ENCODE peak calls at places on chromosomes 4 and X, in four cellular contexts. K is HL-60, R is GM12878, X is K562. L is an unnamed sample.

GRCh38 chr4:6257243-6258025 is 12.2 kb upstream of the WFS1 start:
- DNase-seq in K (no peak), R (no peak), X (no peak), L (no peak)

GRCh38 chrX:12672362-12673106 is 118.7 kb upstream of the PRPS2 start:
- DNase-seq in K (no peak), R (no peak), X (no peak), L (no peak)

GRCh38 chr4:159540038-159540437 is 437.2 kb downstream of the RAPGEF2 start:
- DNase-seq in K (no peak), R (no peak), X (no peak), L (no peak)

GRCh38 chr4:150828159-150828558 is 186.9 kb downstream of the LRBA start:
- DNase-seq in K (no peak), R (peak), X (no peak), L (no peak)

GRCh38 chrX:30023451-30023850 is 191.9 kb upstream of the MAGEB2 start:
- DNase-seq in K (no peak), R (no peak), X (no peak), L (no peak)

GRCh38 chrX:10230222-10230621 is 73.4 kb downstream of the CLCN4 start:
- DNase-seq in K (no peak), R (no peak), X (no peak), L (no peak)

GRCh38 chr4:3193531-3194203 is 55.3 kb upstream of the MSANTD1 start:
- DNase-seq in K (no peak), R (no peak), X (no peak), L (no peak)

GRCh38 chr4:73447701-73448100 is 11.7 kb downstream of the AFP start:
- DNase-seq in K (no peak), R (no peak), X (no peak), L (no peak)

GRCh38 chr4:180103794-180104193 is 2139.4 kb upstream of the TENM3 start:
- DNase-seq in K (no peak), R (no peak), X (no peak), L (no peak)

GRCh38 chrX:56947695-56948094 is 47.6 kb downstream of the SPIN3 start:
- DNase-seq in K (no peak), R (no peak), X (no peak), L (no peak)

GRCh38 chrX:129769467-129770154 is 10.1 kb upstream of the SASH3 start:
- DNase-seq in K (no peak), R (peak), X (no peak), L (peak)

GRCh38 chr4:145840801-145841200 is 97.8 kb downstream of the ZNF827 start:
- DNase-seq in K (no peak), R (no peak), X (no peak), L (no peak)

GRCh38 chr4:125313497-125313896 is 1.3 kb upstream of the FAT4 start:
- DNase-seq in K (peak), R (no peak), X (peak), L (no peak)

GRCh38 chr4:85779165-85779564 is 304.2 kb downstream of the ARHGAP24 start:
- DNase-seq in K (no peak), R (no peak), X (no peak), L (no peak)

GRCh38 chrX:39693298-39693697 is 404.5 kb downstream of the BCOR start:
- DNase-seq in K (no peak), R (no peak), X (peak), L (no peak)

GRCh38 chrX:37454537-37455285 is 105.5 kb downstream of the PRRG1 start:
- DNase-seq in K (no peak), R (no peak), X (no peak), L (no peak)

GRCh38 chr4:55547461-55547770 is 707 bp upstream of the CLOCK start:
- DNase-seq in K (no peak), R (no peak), X (no peak), L (no peak)

GRCh38 chr4:83644677-83645639 is 109.0 kb downstream of the GPAT3 start:
- DNase-seq in K (peak), R (peak), X (peak), L (peak)

GRCh38 chrX:74420194-74421035 is 878 bp upstream of the SLC16A2 start:
- DNase-seq in K (no peak), R (no peak), X (no peak), L (no peak)

GRCh38 chr4:48268956-48269860 is at the start of gene TEC:
- DNase-seq in K (peak), R (no peak), X (peak), L (peak)

GRCh38 chrX:129783176-129783776 is 3.5 kb downstream of the SASH3 start:
- DNase-seq in K (no peak), R (no peak), X (no peak), L (no peak)

GRCh38 chrX:40085714-40086113 is 12.0 kb downstream of the BCOR start:
- DNase-seq in K (no peak), R (no peak), X (no peak), L (no peak)

GRCh38 chr4:99321241-99322191 is at the start of gene ADH1B:
- DNase-seq in K (no peak), R (no peak), X (no peak), L (no peak)

GRCh38 chrX:5380426-5380825 is 848.2 kb downstream of the NLGN4X start:
- DNase-seq in K (no peak), R (no peak), X (no peak), L (no peak)

GRCh38 chr4:6595897-6596537 is 21.0 kb downstream of the MAN2B2 start:
- DNase-seq in K (no peak), R (no peak), X (peak), L (no peak)

GRCh38 chr4:168993724-168994510 is 16.1 kb downstream of the CBR4 start:
- DNase-seq in K (no peak), R (no peak), X (no peak), L (no peak)

GRCh38 chr4:45036677-45037076 is 310.3 kb upstream of the GNPDA2 start:
- DNase-seq in K (no peak), R (no peak), X (no peak), L (no peak)

GRCh38 chrX:40543661-40544328 is 37.0 kb upstream of the ATP6AP2 start:
- DNase-seq in K (no peak), R (peak), X (peak), L (no peak)

GRCh38 chr4:118917582-118917981 is 28.9 kb downstream of the SYNPO2 start:
- DNase-seq in K (no peak), R (no peak), X (no peak), L (no peak)

GRCh38 chr4:165668694-165669093 is 204.3 kb upstream of the TLL1 start:
- DNase-seq in K (no peak), R (no peak), X (no peak), L (no peak)

GRCh38 chr4:154743683-154744340 is at the start of gene LRAT:
- DNase-seq in K (no peak), R (no peak), X (peak), L (peak)

GRCh38 chr4:2968381-2968780 is 5.0 kb downstream of the GRK4 start:
- DNase-seq in K (no peak), R (no peak), X (no peak), L (no peak)

GRCh38 chrX:78659955-78660354 is 827 bp upstream of the RTL3 start:
- DNase-seq in K (no peak), R (no peak), X (no peak), L (no peak)

GRCh38 chrX:119690921-119691716 is 1.8 kb downstream of the SEPTIN6 start:
- DNase-seq in K (peak), R (no peak), X (peak), L (no peak)

GRCh38 chrX:68708503-68709290 is 61.2 kb downstream of the STARD8 start:
- DNase-seq in K (no peak), R (no peak), X (no peak), L (no peak)

GRCh38 chrX:13283968-13284914 is 35.6 kb downstream of the ATXN3L start:
- DNase-seq in K (no peak), R (no peak), X (no peak), L (no peak)

GRCh38 chrX:153638041-153638371 is 9.0 kb upstream of the DUSP9 start:
- DNase-seq in K (no peak), R (no peak), X (no peak), L (no peak)

DNA sequence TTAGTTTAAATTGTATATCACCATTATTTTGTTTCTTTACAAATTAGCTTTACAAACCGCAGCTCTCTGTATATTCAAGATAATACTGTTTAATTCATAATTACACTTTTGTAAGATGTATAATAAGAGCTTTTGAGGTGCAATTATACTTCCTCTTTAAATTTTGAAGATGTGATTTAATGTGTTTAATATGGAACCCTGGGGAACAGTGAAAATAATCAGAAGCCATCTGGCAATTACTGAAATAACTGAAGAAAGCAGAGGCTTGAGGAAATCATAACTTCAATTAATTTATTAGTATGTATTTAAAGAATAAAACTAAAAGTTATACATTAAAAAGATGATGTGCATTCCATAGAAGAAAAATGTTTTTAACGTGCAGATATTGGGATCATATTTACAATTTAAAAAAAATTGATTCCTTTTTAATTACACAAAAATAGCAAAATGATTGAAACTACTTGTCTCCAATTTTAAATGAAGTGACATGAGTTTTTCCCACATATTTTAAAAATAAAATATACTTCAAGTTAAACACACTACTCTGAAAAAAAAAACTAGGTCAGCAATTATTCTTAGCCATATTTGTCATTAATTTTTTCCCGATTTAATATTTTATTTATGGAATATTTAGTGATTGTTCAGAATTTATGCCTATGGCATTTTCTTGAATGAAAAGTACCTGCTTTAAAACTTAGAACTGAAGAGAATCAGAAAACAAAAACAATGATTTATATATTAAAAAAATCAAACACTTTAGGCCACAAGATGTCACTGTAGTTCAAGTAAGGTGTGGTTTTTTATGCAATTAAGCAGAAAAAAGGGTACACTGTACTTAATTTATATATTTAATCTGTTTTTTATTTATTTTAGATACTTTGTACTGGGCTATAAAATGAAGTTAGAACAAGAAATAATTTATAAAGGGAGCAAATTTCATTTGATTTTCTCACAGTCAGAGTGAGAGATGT is 942.7 kb upstream of the NDST4 start:
- DNase-seq in K (no peak), R (no peak), X (peak), L (no peak)
- TF ChIP-seq SPI1 in K (no peak), R (no peak), X (no peak), L (no peak)

DNA sequence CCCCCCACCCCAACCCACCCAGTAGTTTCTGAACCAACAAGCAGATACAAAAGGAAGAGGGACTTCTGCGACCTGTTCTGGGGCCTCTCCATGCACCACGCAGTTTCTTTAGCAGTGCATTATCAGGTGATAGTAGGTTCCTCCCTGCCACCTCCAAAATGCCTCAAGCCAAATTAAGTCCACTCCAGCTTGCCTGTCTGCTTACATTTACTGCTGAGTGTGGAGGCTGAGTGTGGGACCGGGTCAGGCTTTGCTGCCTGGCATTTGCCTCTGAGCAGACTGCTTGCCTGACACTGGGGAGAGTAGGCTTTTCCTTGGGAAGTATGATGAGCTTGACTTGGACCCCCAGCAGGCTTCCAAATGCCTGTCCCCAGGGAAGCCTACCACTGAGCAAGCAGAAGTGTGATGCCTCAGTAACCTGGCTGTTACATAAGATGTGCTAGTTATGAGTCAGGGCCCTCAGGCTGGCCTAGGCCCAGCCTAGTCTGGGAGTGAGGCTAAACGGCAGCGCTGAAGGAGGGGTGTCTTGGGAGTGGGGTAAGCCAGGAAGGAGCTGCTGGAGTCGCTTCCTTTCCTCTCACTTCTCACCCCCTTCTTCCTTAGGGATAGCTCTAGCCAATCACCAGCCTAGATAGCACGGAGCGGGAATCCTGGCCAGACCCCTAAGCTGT is 9.0 kb downstream of the TSC22D3 start:
- DNase-seq in K (no peak), R (no peak), X (no peak), L (no peak)
- TF ChIP-seq SPI1 in K (no peak), R (no peak), X (no peak), L (no peak)

GRCh38 chr4:127880764-127881564 is at the start of gene PLK4:
- DNase-seq in K (peak), R (peak), X (peak), L (peak)
- TF ChIP-seq SPI1 in K (no peak), R (no peak), X (no peak), L (no peak)

DNA sequence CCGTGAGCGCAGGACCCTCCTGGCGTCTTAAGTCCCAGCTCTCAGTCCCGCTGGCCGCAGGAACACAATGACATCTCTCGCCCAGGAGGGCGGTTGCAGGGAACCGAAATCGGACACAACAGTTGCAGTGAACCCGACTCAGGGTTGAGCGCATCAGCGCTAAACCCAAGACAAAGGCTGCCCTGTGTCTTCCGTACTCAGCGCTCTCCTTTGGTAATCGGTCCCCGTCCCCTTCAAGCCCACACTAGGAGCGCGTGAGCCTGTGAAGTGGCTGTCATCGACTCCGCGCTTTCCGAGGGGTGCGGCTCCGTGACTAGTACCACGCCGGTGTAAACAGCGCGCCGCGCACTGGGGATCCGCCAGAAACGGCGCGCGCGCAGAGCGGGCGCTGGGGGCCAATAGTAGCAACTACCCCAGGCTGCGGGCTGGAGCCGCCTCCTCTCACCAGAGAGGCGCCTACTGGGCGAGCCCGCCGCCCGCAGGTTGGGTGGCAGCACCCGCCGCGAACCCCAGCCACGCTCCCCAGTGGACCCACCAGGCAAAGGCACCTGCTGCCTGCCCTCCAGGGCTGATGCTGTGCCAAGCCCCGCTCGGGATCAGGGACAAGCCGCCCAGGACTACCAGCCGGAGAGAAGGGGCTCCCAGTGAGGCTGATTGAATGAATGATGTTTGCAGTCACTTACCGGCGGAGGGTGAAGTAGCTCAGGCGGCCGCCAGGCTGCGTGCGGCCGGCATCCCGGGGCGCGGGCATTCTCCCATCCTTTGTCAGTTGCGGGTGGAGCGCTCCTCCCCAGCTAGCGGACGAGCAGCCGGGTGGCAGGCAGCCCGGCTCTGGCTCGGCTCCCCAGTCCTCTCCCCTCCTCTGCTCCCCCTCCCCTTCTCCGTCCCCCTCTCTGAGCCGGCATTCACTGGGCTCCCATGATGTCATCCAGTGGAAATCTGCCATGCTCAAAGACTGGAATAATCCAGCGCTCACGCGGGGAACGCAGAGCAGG is 370.4 kb upstream of the SMIM31 start:
- DNase-seq in K (no peak), R (no peak), X (no peak), L (no peak)
- TF ChIP-seq SPI1 in K (no peak), R (no peak), X (no peak), L (no peak)

GRCh38 chr4:57075353-57075752 is 34.8 kb downstream of the IGFBP7 start:
- DNase-seq in K (no peak), R (no peak), X (no peak), L (no peak)

GRCh38 chr4:57077550-57078311 is 32.5 kb downstream of the IGFBP7 start:
- DNase-seq in K (no peak), R (no peak), X (no peak), L (no peak)

GRCh38 chr4:57073559-57073958 is 36.6 kb downstream of the IGFBP7 start:
- DNase-seq in K (no peak), R (no peak), X (no peak), L (no peak)

GRCh38 chr4:57076646-57077045 is 33.5 kb downstream of the IGFBP7 start:
- DNase-seq in K (no peak), R (no peak), X (no peak), L (no peak)

GRCh38 chr4:57074753-57075152 is 35.4 kb downstream of the IGFBP7 start:
- DNase-seq in K (no peak), R (no peak), X (no peak), L (no peak)
- TF ChIP-seq SPI1 in K (no peak), R (no peak), X (no peak), L (no peak)

GRCh38 chr4:173218411-173219125 is 50.0 kb downstream of the GALNT7 start:
- DNase-seq in K (no peak), R (no peak), X (peak), L (no peak)
- TF ChIP-seq SPI1 in K (no peak), R (no peak), X (no peak), L (no peak)

DNA sequence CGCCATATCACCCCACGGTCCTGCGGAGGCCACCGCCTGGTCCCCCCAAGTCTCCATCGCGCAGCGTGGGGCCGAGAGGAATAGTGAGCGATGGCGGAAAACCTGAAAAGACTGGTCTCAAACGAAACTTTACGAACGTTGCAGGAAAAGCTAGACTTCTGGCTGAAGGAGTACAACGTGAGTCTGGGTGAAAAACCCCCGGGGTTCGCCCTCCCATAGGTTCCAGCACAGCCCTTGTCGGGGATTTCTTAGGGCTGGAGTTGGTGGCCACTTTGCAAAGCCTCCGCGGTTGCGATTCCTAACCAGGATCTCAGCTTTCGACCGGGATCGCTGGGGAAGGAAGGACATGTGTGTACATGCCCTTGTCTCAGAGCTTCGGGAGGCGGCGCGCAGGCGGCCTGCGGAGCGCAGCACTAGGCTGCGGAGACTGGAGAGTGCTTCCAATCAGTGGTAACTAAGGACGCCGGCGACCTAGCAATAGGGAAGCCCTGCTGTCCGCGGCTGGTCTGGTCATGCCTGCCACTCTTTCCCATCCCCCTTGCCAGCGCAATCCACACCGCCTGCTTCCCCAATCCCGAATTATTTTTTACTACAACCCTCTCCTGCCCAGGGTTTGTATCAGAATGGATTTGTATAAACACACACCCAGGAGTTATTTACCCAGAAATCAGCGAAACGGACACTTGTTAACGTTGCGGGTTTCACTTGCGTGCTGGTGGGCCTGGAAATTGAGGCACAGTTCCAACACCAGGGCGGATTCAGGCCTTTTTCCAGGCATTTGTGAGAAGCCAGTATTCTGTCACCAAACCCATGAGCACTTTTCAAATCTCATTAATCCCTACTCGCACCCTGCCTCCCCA is 741 bp downstream of the SPATA18 start:
- DNase-seq in K (peak), R (no peak), X (no peak), L (peak)
- TF ChIP-seq SPI1 in K (no peak), R (no peak), X (no peak), L (no peak)

GRCh38 chrX:137550561-137551305 is 15.2 kb upstream of the ZIC3 start:
- DNase-seq in K (no peak), R (no peak), X (no peak), L (no peak)
- TF ChIP-seq SPI1 in K (no peak), R (no peak), X (no peak), L (no peak)

GRCh38 chr4:71186566-71187398 is 152.0 kb upstream of the SLC4A4 start:
- DNase-seq in K (no peak), R (no peak), X (no peak), L (peak)
- TF ChIP-seq SPI1 in K (no peak), R (no peak), X (no peak), L (no peak)

L was measured in GM12891.